ENCODE peak calls at places on chromosomes 13 and 19, in five cellular contexts. C, M, D, Q and R are unnamed samples.

GRCh38 chr13:32577032-32577431 is 9.2 kb upstream of the PDS5B start:
- DNase-seq in C (no peak), M (no peak), D (no peak), Q (no peak), R (no peak)

GRCh38 chr19:3642296-3642695 is 15.7 kb upstream of the CACTIN start:
- DNase-seq in C (no peak), M (no peak), D (no peak), Q (no peak), R (no peak)

GRCh38 chr13:102651392-102651791 is 43.5 kb downstream of the METTL21C start:
- DNase-seq in C (no peak), M (no peak), D (no peak), Q (no peak), R (no peak)

GRCh38 chr19:29805026-29805925 is 6.5 kb upstream of the CCNE1 start:
- DNase-seq in C (no peak), M (peak), D (no peak), Q (no peak), R (no peak)

GRCh38 chr13:33072759-33073158 is 56.5 kb downstream of the KL start:
- DNase-seq in C (no peak), M (no peak), D (no peak), Q (no peak), R (no peak)

GRCh38 chr19:28482221-28482620 is 730.7 kb downstream of the UQCRFS1 start:
- DNase-seq in C (no peak), M (peak), D (no peak), Q (no peak), R (no peak)

GRCh38 chr13:100526299-100527030 is 62.1 kb downstream of the GGACT start:
- DNase-seq in C (no peak), M (no peak), D (no peak), Q (no peak), R (no peak)

GRCh38 chr19:18858906-18859646 is 27.3 kb downstream of the UPF1 start:
- DNase-seq in C (no peak), M (no peak), D (no peak), Q (no peak), R (no peak)